ENCODE peak calls at places on chromosomes 1 and 21, in six cellular contexts. T is upper lobe of right lung, K is tibial artery, F is AG10803, L is cardiac muscle cell, W is RWPE1. O is an unnamed sample.

GRCh38 chr1:1120866-1121563 is 5.1 kb upstream of the C1orf159 start:
- DNase-seq in T (no peak), K (no peak), F (no peak), L (no peak), W (no peak), O (no peak)

GRCh38 chr1:39508857-39509305 is 17.4 kb downstream of the BMP8A start:
- DNase-seq in T (no peak), K (no peak), F (peak; percentile 40), L (no peak), W (no peak), O (no peak)

GRCh38 chr21:18340387-18340942 is 63.1 kb downstream of the TMPRSS15 start:
- DNase-seq in T (no peak), K (no peak), F (no peak), L (no peak), W (no peak), O (no peak)

GRCh38 chr1:23567996-23568607 is 8.8 kb upstream of the ID3 start:
- DNase-seq in T (no peak), K (peak; percentile 73), F (no peak), L (peak; percentile 68), W (no peak), O (no peak)

GRCh38 chr1:231702321-231702720 is 75.7 kb downstream of the DISC1 start:
- DNase-seq in T (no peak), K (no peak), F (peak; percentile 26), L (no peak), W (no peak), O (no peak)

GRCh38 chr1:21670059-21670881 is 1.1 kb upstream of the RAP1GAP start:
- DNase-seq in T (no peak), K (no peak), F (peak; percentile 54), L (no peak), W (no peak), O (no peak)

GRCh38 chr1:218344814-218345672 is at the start of gene TGFB2:
- DNase-seq in T (no peak), K (peak; percentile 84), F (peak; percentile 62), L (peak; percentile 80), W (peak; percentile 26), O (no peak)

GRCh38 chr1:61568460-61569211 is 156.3 kb downstream of the TM2D1 start:
- DNase-seq in T (no peak), K (no peak), F (no peak), L (no peak), W (no peak), O (no peak)

GRCh38 chr1:28313710-28314510 is 14.9 kb upstream of the MED18 start:
- DNase-seq in T (peak; percentile 90), K (no peak), F (peak; percentile 44), L (no peak), W (peak; percentile 60), O (no peak)

GRCh38 chr21:44003307-44003966 is 8.7 kb upstream of the TRAPPC10 start:
- DNase-seq in T (no peak), K (no peak), F (no peak), L (no peak), W (no peak), O (no peak)

GRCh38 chr21:27761623-27762022 is 794.7 kb upstream of the ADAMTS5 start:
- DNase-seq in T (no peak), K (no peak), F (no peak), L (no peak), W (no peak), O (no peak)

GRCh38 chr1:49346767-49347349 is 570.2 kb upstream of the BEND5 start:
- DNase-seq in T (no peak), K (no peak), F (no peak), L (no peak), W (no peak), O (no peak)

GRCh38 chr21:39153373-39153772 is 29.9 kb downstream of the PSMG1 start:
- DNase-seq in T (no peak), K (no peak), F (no peak), L (peak; percentile 24), W (peak; percentile 25), O (no peak)

GRCh38 chr1:27547220-27548116 is 56.5 kb downstream of the AHDC1 start:
- DNase-seq in T (no peak), K (no peak), F (no peak), L (no peak), W (no peak), O (no peak)

GRCh38 chr1:154727409-154727808 is 119.4 kb upstream of the ADAR start:
- DNase-seq in T (no peak), K (no peak), F (no peak), L (no peak), W (no peak), O (no peak)

GRCh38 chr1:248842781-248843331 is 4.8 kb downstream of the ZNF672 start:
- DNase-seq in T (no peak), K (peak; percentile 60), F (no peak), L (no peak), W (peak; percentile 64), O (no peak)

GRCh38 chr1:207423560-207424292 is 30.4 kb upstream of the CR2 start:
- DNase-seq in T (no peak), K (no peak), F (no peak), L (no peak), W (no peak), O (no peak)

GRCh38 chr1:185263292-185263691 is 53.8 kb downstream of the IVNS1ABP start:
- DNase-seq in T (no peak), K (no peak), F (no peak), L (no peak), W (no peak), O (no peak)

GRCh38 chr1:203026666-203027663 is 674 bp downstream of the PPFIA4 start:
- DNase-seq in T (no peak), K (peak; percentile 70), F (no peak), L (no peak), W (no peak), O (no peak)

GRCh38 chr21:37061926-37062591 is 10.8 kb downstream of the PIGP start:
- DNase-seq in T (no peak), K (no peak), F (peak; percentile 77), L (no peak), W (no peak), O (no peak)

GRCh38 chr1:6603851-6604558 is 1.3 kb upstream of the KLHL21 start:
- DNase-seq in T (peak; percentile 81), K (peak; percentile 94), F (peak; percentile 95), L (peak; percentile 91), W (no peak), O (no peak)

GRCh38 chr1:8903410-8903809 is 24.9 kb upstream of the ENO1 start:
- DNase-seq in T (no peak), K (no peak), F (peak; percentile 59), L (no peak), W (no peak), O (no peak)
- TF ChIP-seq CTCF in T (no peak), K (no peak), F (no peak), L (no peak), W (no peak), O (no peak)

DNA sequence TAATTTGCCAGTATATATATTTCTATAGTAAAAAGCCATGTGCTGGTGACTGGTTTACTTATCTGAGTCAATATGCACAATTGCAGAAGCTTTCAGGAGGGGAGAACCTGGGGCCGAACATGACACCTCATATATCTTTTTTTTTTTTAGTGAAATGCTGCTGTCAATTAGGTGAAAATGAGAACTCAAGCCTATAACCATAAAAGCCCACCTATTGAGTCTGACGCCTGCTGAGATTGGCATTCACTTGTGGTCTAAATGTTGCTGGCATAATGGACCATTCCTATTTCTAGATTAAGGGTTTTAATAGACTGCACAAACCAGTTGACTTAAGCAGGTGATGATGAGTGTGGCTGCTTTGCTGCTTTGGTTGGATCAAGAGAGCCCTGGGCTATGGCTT is 10.8 kb downstream of the NTMT2 start:
- DNase-seq in T (no peak), K (no peak), F (no peak), L (no peak), W (no peak), O (no peak)
- TF ChIP-seq CTCF in T (no peak), K (no peak), F (no peak), L (no peak), W (no peak), O (no peak)

DNA sequence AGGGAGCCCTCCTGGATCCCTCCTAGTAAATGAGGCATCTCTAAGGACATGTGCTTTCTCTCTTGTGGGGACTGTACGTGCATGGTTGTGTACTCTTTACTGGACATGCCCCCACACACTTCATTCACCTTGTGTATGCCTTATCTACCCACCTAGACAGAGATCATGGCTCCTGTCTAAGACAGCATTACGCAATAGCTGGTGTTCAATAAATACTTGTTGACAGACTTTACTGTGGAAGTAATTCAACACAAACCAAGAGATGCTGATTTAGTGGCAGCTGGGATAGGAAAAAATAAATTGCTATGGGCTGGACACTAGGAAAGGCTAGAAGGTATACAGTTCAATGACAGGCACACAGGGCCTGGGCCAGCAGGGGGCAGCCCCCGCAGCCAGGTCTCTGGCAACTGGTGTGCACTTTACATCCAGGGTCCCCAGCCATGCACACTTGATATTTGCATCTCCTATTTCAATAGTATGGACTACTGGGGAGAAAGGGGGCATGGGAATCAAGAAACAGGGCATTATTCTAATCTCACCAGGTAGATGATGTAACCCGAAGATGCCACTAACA is 24.2 kb downstream of the TRABD2B start:
- DNase-seq in T (no peak), K (no peak), F (no peak), L (peak; percentile 44), W (no peak), O (no peak)
- TF ChIP-seq CTCF in T (peak; percentile 15), K (no peak), F (peak; percentile 10), L (peak; percentile 43), W (no peak), O (no peak)

GRCh38 chr1:209583408-209583807 is at the start of gene CAMK1G:
- DNase-seq in T (no peak), K (no peak), F (peak; percentile 78), L (peak; percentile 69), W (no peak), O (no peak)

GRCh38 chr1:209586341-209586740 is 2.8 kb downstream of the CAMK1G start:
- DNase-seq in T (no peak), K (no peak), F (no peak), L (no peak), W (no peak), O (no peak)

GRCh38 chr1:209585672-209586071 is 2.2 kb downstream of the CAMK1G start:
- DNase-seq in T (peak; percentile 72), K (no peak), F (peak; percentile 47), L (peak; percentile 80), W (peak; percentile 23), O (no peak)

GRCh38 chr1:209585197-209585596 is 1.7 kb downstream of the CAMK1G start:
- DNase-seq in T (no peak), K (no peak), F (no peak), L (no peak), W (no peak), O (no peak)

GRCh38 chr1:209584186-209584776 is 767 bp downstream of the CAMK1G start:
- DNase-seq in T (no peak), K (no peak), F (peak; percentile 9), L (no peak), W (no peak), O (no peak)
- TF ChIP-seq CTCF in T (no peak), K (no peak), F (no peak), L (no peak), W (no peak), O (no peak)

DNA sequence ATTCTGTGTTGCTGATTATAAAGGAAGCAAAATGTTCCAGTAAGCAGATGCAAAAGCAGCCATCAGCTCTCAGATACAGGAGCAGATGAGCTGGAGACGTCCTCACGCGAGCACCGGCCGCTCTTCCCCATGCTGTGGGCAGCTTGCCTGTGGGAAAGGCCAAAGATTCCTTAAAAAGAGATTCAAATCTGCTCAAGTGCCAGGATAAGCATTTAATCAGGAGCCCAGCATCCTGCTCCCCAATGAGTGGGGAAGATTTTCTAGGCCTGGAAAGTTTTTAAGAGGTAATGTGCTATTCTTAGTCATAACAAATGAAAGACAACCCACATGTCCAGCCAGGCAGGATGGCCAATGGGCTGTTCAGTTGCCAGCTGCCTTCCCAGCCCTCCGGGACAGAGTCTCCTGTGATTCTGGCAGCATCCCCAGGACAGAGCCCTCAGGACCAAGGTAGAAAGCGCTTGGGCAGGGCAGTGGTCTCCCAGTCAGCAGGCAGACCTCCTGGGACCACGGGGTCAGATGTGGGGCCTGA is 108.2 kb upstream of the TMPRSS2 start:
- DNase-seq in T (no peak), K (peak; percentile 84), F (peak; percentile 98), L (no peak), W (no peak), O (no peak)
- TF ChIP-seq CTCF in T (no peak), K (no peak), F (no peak), L (no peak), W (no peak), O (no peak)

O was measured in osteocyte.